ENCODE peak calls at places on chromosomes 11 and 22, in seven cellular contexts. Q, T, W, R, N, U and P are unnamed samples.

GRCh38 chr11:70466154-70466553 is 67.8 kb downstream of the CTTN start:
- DNase-seq in R (no peak), U (no peak), Q (peak; percentile 27), T (no peak), N (no peak), W (peak; percentile 35), P (peak; percentile 47)

GRCh38 chr22:38271927-38272372 is 860 bp downstream of the TMEM184B start:
- DNase-seq in U (peak; percentile 68), Q (no peak), N (peak; percentile 75), R (no peak), W (peak; percentile 59), T (peak; percentile 60), P (no peak)

GRCh38 chr22:37529652-37530345 is 10.6 kb upstream of the CARD10 start:
- DNase-seq in T (no peak), W (peak; percentile 34), U (no peak), R (no peak), Q (no peak), N (no peak), P (no peak)

GRCh38 chr11:117026593-117027330 is 71.5 kb downstream of the SIK3 start:
- DNase-seq in T (peak; percentile 59), W (no peak), N (no peak), U (no peak), R (peak; percentile 89), Q (peak; percentile 92), P (peak; percentile 80)

GRCh38 chr11:80970016-80970516 is 1529.2 kb upstream of the TENM4 start:
- DNase-seq in R (no peak), N (no peak), W (no peak), T (no peak), Q (no peak), U (no peak), P (peak; percentile 68)

GRCh38 chr11:68581439-68581838 is 102.9 kb upstream of the GAL start:
- DNase-seq in U (no peak), N (no peak), Q (no peak), W (no peak), T (no peak), R (no peak), P (no peak)

GRCh38 chr22:39559456-39560105 is 11.0 kb upstream of the CACNA1I start:
- DNase-seq in T (no peak), R (no peak), U (peak; percentile 86), Q (no peak), N (peak; percentile 89), W (peak; percentile 81), P (no peak)

GRCh38 chr11:67352546-67353316 is 615 bp downstream of the POLD4 start:
- DNase-seq in U (no peak), T (no peak), Q (no peak), R (no peak), W (no peak), N (peak; percentile 55), P (no peak)

GRCh38 chr11:503179-503981 is 3.7 kb downstream of the RNH1 start:
- DNase-seq in R (no peak), U (no peak), W (no peak), Q (peak; percentile 18), N (no peak), T (no peak), P (no peak)

GRCh38 chr11:120744016-120744994 is 232.8 kb downstream of the GRIK4 start:
- DNase-seq in T (no peak), W (no peak), U (no peak), Q (no peak), R (no peak), N (no peak), P (no peak)

GRCh38 chr11:47961383-47961782 is 19.0 kb upstream of the PTPRJ start:
- DNase-seq in Q (no peak), U (no peak), N (peak; percentile 41), T (no peak), W (no peak), R (no peak), P (no peak)

GRCh38 chr11:59578369-59578768 is 37.2 kb downstream of the OSBP start:
- DNase-seq in U (no peak), W (no peak), R (no peak), T (no peak), Q (no peak), N (no peak), P (no peak)

GRCh38 chr11:111416231-111416960 is 37.3 kb upstream of the POU2AF1 start:
- DNase-seq in Q (no peak), T (no peak), N (no peak), R (no peak), U (no peak), W (no peak), P (no peak)

GRCh38 chr11:102771351-102771750 is 9.1 kb downstream of the MMP10 start:
- DNase-seq in U (no peak), N (no peak), Q (peak; percentile 53), T (no peak), R (peak; percentile 52), W (no peak), P (no peak)

GRCh38 chr22:31139866-31140716 is at the start of gene PLA2G3:
- DNase-seq in W (peak; percentile 19), Q (peak; percentile 65), U (peak; percentile 91), T (no peak), N (peak; percentile 99), R (peak; percentile 58), P (peak; percentile 96)

GRCh38 chr22:47160141-47160541 is 397.7 kb downstream of the TBC1D22A start:
- DNase-seq in R (no peak), U (no peak), T (no peak), N (no peak), Q (no peak), W (no peak), P (no peak)

GRCh38 chr22:29343313-29343805 is 27.9 kb upstream of the RASL10A start:
- DNase-seq in N (no peak), U (no peak), T (no peak), R (peak; percentile 79), W (peak; percentile 54), Q (peak; percentile 81), P (no peak)

GRCh38 chr11:120133216-120134105 is 4.5 kb downstream of the TRIM29 start:
- DNase-seq in U (peak; percentile 37), Q (no peak), N (no peak), T (no peak), R (no peak), W (no peak), P (no peak)

GRCh38 chr11:117734596-117734995 is 62.4 kb downstream of the DSCAML1 start:
- DNase-seq in R (no peak), N (peak; percentile 54), U (no peak), W (no peak), T (no peak), Q (no peak), P (peak; percentile 62)

GRCh38 chr11:2816517-2816916 is 69.1 kb downstream of the CDKN1C start:
- DNase-seq in Q (no peak), R (no peak), U (no peak), W (no peak), N (no peak), T (no peak), P (no peak)

GRCh38 chr11:121281609-121282164 is 10.9 kb upstream of the SC5D start:
- DNase-seq in W (no peak), T (no peak), Q (no peak), U (no peak), R (no peak), N (no peak), P (no peak)

GRCh38 chr22:41725510-41726110 is 26.3 kb downstream of the MEI1 start:
- DNase-seq in N (no peak), U (no peak), R (no peak), Q (no peak), T (no peak), W (peak; percentile 72), P (no peak)

GRCh38 chr22:46149493-46149997 is 781 bp upstream of the PPARA start:
- DNase-seq in N (peak; percentile 75), U (peak; percentile 84), W (peak; percentile 63), R (no peak), T (no peak), Q (no peak), P (no peak)
- TF ChIP-seq EZH2 in N (no peak), U (peak; percentile 2), W (no peak), R (peak; percentile 74), T (no peak), Q (peak; percentile 84), P (no peak)

GRCh38 chr22:43515902-43516301 is 104.1 kb downstream of the MPPED1 start:
- DNase-seq in Q (no peak), R (no peak), T (no peak), N (peak; percentile 68), U (peak; percentile 87), W (no peak), P (no peak)
- TF ChIP-seq EZH2 in Q (no peak), R (no peak), T (no peak), N (no peak), U (no peak), W (no peak), P (no peak)

GRCh38 chr11:123300874-123301695 is 106.0 kb upstream of the CLMP start:
- DNase-seq in N (no peak), Q (peak; percentile 63), U (no peak), T (peak; percentile 30), W (no peak), R (peak; percentile 60), P (no peak)
- TF ChIP-seq EZH2 in N (no peak), Q (no peak), U (no peak), T (no peak), W (no peak), R (no peak), P (no peak)

DNA sequence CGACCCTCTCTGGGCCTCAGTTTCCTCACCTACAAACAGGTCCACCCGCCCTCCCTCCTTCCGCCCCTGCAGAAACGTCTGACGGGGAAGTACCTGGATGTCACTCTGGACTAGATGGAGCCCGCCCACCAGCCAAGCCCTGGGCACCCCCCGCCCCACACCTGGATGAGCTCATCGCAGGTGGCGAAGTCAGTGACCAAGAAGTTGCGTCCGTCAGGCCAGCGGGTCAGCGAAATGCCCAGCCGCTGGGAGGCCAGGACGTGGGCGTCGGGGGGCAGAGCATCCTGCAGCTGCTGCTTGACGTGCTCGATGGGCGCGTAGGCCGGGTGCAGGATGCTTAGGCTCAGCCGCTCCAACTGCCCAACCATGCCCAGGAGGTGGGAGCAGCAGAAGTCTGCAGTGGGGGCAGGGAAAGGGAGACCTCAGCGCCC is 897 bp downstream of the PNPLA5 start:
- DNase-seq in U (no peak), T (peak; percentile 24), N (peak; percentile 61), W (no peak), Q (peak; percentile 20), R (no peak), P (no peak)
- TF ChIP-seq EZH2 in U (no peak), T (no peak), N (no peak), W (no peak), Q (no peak), R (no peak), P (no peak)

DNA sequence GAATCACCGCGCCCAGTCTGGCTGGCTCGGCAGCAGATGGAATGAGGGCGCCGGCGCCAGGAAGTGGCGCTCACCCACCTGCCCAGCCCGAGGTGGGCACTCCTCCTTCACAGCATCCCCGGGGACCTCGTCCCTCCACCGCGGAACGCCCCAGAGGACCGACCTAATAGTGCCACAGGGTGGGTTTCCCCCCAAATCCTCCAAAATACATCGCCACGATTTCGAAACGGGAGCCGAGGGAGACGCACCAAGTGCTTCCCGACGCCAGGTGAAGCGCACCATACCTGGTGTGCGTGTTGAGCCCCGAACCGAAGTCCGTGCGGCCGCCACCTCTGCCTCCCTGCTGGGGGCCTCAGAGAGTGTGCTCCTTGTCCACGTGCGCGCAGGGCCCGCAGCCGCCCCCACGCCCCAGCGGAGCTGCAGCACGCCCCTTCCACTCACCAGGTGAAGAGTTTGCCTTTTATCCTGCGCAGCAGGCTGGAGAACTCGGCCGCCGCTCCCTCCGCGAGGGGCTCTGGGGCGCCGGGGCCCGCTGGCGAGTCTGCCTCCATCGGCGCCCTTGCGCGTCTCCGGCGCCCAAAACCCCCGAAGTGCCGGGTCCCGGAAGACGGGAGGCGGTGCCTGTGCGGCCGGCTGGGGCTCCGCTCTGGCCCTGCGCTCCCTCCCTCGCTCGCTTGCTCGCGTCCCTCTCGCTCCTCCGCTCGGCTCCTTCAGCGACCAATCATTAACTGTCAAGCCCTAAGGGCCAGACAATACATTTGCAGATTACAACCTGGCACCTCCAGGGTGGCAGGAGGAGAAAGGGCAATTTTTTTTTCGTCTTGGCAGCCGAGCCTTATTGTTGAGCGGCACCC is at the start of gene SLC35F2:
- DNase-seq in N (peak; percentile 93), T (peak; percentile 89), Q (peak; percentile 72), U (peak; percentile 85), R (peak; percentile 60), W (peak; percentile 81), P (peak; percentile 92)
- TF ChIP-seq EZH2 in N (no peak), T (no peak), Q (peak; percentile 30), U (no peak), R (no peak), W (no peak), P (no peak)